ENCODE peak calls at places on chromosomes 12 and 14, in seven cellular contexts. V, T, P, Q, O, A and M are unnamed samples.

GRCh38 chr12:123522164-123522563 is 11.4 kb downstream of the RILPL1 start:
- DNase-seq in V (no peak), T (no peak), P (no peak), Q (no peak), O (no peak), A (no peak), M (no peak)

GRCh38 chr12:39638178-39638577 is 18.6 kb upstream of the ABCD2 start:
- DNase-seq in V (no peak), T (no peak), P (no peak), Q (no peak), O (no peak), A (no peak), M (no peak)

GRCh38 chr12:79329933-79330332 is 360.8 kb downstream of the PAWR start:
- DNase-seq in V (no peak), T (no peak), P (no peak), Q (no peak), O (no peak), A (no peak), M (no peak)

GRCh38 chr12:103771466-103771865 is 69.6 kb downstream of the NT5DC3 start:
- DNase-seq in V (peak), T (no peak), P (peak), Q (peak), O (peak), A (peak), M (peak)

GRCh38 chr12:91551927-91552326 is 369.3 kb upstream of the DCN start:
- DNase-seq in V (no peak), T (no peak), P (no peak), Q (no peak), O (no peak), A (no peak), M (no peak)

GRCh38 chr14:67457782-67458181 is 30.7 kb downstream of the TMEM229B start:
- DNase-seq in V (peak), T (no peak), P (no peak), Q (no peak), O (no peak), A (no peak), M (peak)

GRCh38 chr12:104930388-104931326 is 27.4 kb downstream of the SLC41A2 start:
- DNase-seq in V (no peak), T (no peak), P (no peak), Q (peak), O (no peak), A (no peak), M (no peak)

GRCh38 chr14:49546766-49547165 is 39.4 kb downstream of the RPS29 start:
- DNase-seq in V (no peak), T (no peak), P (no peak), Q (no peak), O (peak), A (no peak), M (no peak)

GRCh38 chr12:18158774-18159557 is 69.0 kb upstream of the RERGL start:
- DNase-seq in V (peak), T (peak), P (peak), Q (peak), O (peak), A (no peak), M (peak)

GRCh38 chr12:94831081-94831747 is 172.3 kb downstream of the NDUFA12 start:
- DNase-seq in V (no peak), T (no peak), P (no peak), Q (no peak), O (no peak), A (no peak), M (no peak)

GRCh38 chr14:65824978-65825299 is 412.4 kb downstream of the FUT8 start:
- DNase-seq in V (no peak), T (no peak), P (no peak), Q (no peak), O (no peak), A (no peak), M (no peak)

GRCh38 chr14:67800743-67801142 is 15.6 kb downstream of the ZFYVE26 start:
- DNase-seq in V (no peak), T (no peak), P (no peak), Q (no peak), O (no peak), A (no peak), M (no peak)

GRCh38 chr12:102740157-102741032 is 176.6 kb downstream of the PAH start:
- DNase-seq in V (no peak), T (no peak), P (no peak), Q (peak), O (peak), A (no peak), M (peak)

GRCh38 chr14:102728509-102728908 is 48.7 kb upstream of the TRAF3 start:
- DNase-seq in V (no peak), T (no peak), P (no peak), Q (no peak), O (no peak), A (no peak), M (no peak)

GRCh38 chr14:37642125-37642524 is 46.7 kb downstream of the TTC6 start:
- DNase-seq in V (no peak), T (no peak), P (no peak), Q (no peak), O (no peak), A (no peak), M (no peak)

GRCh38 chr14:101733211-101733610 is 28.3 kb upstream of the PPP2R5C start:
- DNase-seq in V (no peak), T (no peak), P (no peak), Q (peak), O (peak), A (peak), M (peak)

GRCh38 chr14:70871863-70872677 is 35.2 kb upstream of the PCNX1 start:
- DNase-seq in V (no peak), T (no peak), P (peak), Q (no peak), O (no peak), A (no peak), M (no peak)

GRCh38 chr12:39292125-39292630 is 150.7 kb downstream of the KIF21A start:
- DNase-seq in V (no peak), T (no peak), P (no peak), Q (no peak), O (no peak), A (no peak), M (no peak)

GRCh38 chr14:92122761-92123160 is 992 bp downstream of the CPSF2 start:
- DNase-seq in V (peak), T (no peak), P (no peak), Q (peak), O (no peak), A (no peak), M (no peak)

GRCh38 chr12:124713436-124714082 is 146.1 kb upstream of the NCOR2 start:
- DNase-seq in V (no peak), T (no peak), P (peak), Q (peak), O (no peak), A (peak), M (no peak)

GRCh38 chr12:25615119-25615518 is 62.0 kb upstream of the LMNTD1 start:
- DNase-seq in V (no peak), T (no peak), P (no peak), Q (peak), O (peak), A (peak), M (no peak)

GRCh38 chr12:125386652-125387051 is 321.4 kb downstream of the AACS start:
- DNase-seq in V (no peak), T (no peak), P (no peak), Q (no peak), O (no peak), A (no peak), M (no peak)